ENCODE peak calls at places on chromosomes 12 and 14, in five cellular contexts. G is BJ, W is fibroblast of pulmonary artery, Y is tibial nerve, T is choroid plexus epithelial cell. K is an unnamed sample.

GRCh38 chr12:49092816-49093406 is 1.7 kb downstream of the DHH start:
- DNase-seq in G (no peak), W (no peak), Y (no peak), T (no peak), K (no peak)

GRCh38 chr12:118061876-118062791 is 1.2 kb upstream of the WSB2 start:
- DNase-seq in G (no peak), W (peak; percentile 54), Y (peak; percentile 32), T (peak; percentile 48), K (no peak)

GRCh38 chr14:56918849-56919574 is 108.7 kb upstream of the OTX2 start:
- DNase-seq in G (no peak), W (no peak), Y (no peak), T (no peak), K (no peak)

GRCh38 chr12:112116232-112117060 is 7.9 kb upstream of the NAA25 start:
- DNase-seq in G (no peak), W (peak; percentile 88), Y (peak; percentile 56), T (peak; percentile 90), K (no peak)

GRCh38 chr12:75833268-75833667 is 198.3 kb downstream of the PHLDA1 start:
- DNase-seq in G (no peak), W (no peak), Y (no peak), T (no peak), K (no peak)

GRCh38 chr12:130525384-130526172 is 187.9 kb downstream of the PIWIL1 start:
- DNase-seq in G (no peak), W (no peak), Y (no peak), T (no peak), K (no peak)

GRCh38 chr12:22459872-22460490 is 84.4 kb downstream of the C2CD5 start:
- DNase-seq in G (no peak), W (peak; percentile 67), Y (peak; percentile 26), T (peak; percentile 78), K (no peak)

GRCh38 chr12:48997719-48998496 is 1.3 kb downstream of the DDN start:
- DNase-seq in G (no peak), W (no peak), Y (no peak), T (no peak), K (no peak)

GRCh38 chr12:9718968-9719367 is 13.9 kb downstream of the CLECL1 start:
- DNase-seq in G (no peak), W (no peak), Y (no peak), T (no peak), K (no peak)

GRCh38 chr12:24853588-24853987 is 95.3 kb downstream of the BCAT1 start:
- DNase-seq in G (no peak), W (peak; percentile 59), Y (no peak), T (peak; percentile 62), K (no peak)

GRCh38 chr12:64256166-64256800 is 34.2 kb upstream of the KICS2 start:
- DNase-seq in G (no peak), W (peak; percentile 80), Y (peak; percentile 68), T (peak; percentile 83), K (no peak)

GRCh38 chr12:46266869-46267617 is 1.8 kb downstream of the SLC38A1 start:
- DNase-seq in G (no peak), W (peak; percentile 73), Y (peak; percentile 14), T (peak; percentile 70), K (no peak)

GRCh38 chr12:94187351-94187750 is 39.0 kb downstream of the PLXNC1 start:
- DNase-seq in G (no peak), W (no peak), Y (no peak), T (no peak), K (no peak)

GRCh38 chr12:96448287-96448686 is 41.1 kb upstream of the CFAP54 start:
- DNase-seq in G (no peak), W (peak; percentile 77), Y (no peak), T (peak; percentile 64), K (no peak)

GRCh38 chr14:88248606-88249005 is 74.5 kb downstream of the KCNK10 start:
- DNase-seq in G (no peak), W (peak; percentile 79), Y (no peak), T (peak; percentile 14), K (no peak)

GRCh38 chr12:99529966-99530365 is 117.6 kb upstream of the GARIN6 start:
- DNase-seq in G (peak; percentile 12), W (no peak), Y (no peak), T (no peak), K (peak; percentile 43)

GRCh38 chr12:34389378-34390170 is 367.3 kb downstream of the ALG10 start:
- DNase-seq in G (no peak), W (no peak), Y (no peak), T (no peak), K (no peak)

GRCh38 chr14:31978423-31978822 is 98.7 kb upstream of the ARHGAP5 start:
- DNase-seq in G (no peak), W (no peak), Y (no peak), T (no peak), K (no peak)

GRCh38 chr14:75736845-75737485 is 75.9 kb downstream of the TTLL5 start:
- DNase-seq in G (no peak), W (no peak), Y (no peak), T (peak; percentile 55), K (no peak)

GRCh38 chr14:74608959-74609611 is 3.0 kb downstream of the LTBP2 start:
- DNase-seq in G (no peak), W (peak; percentile 95), Y (peak; percentile 99), T (peak; percentile 95), K (no peak)

GRCh38 chr12:106345739-106346138 is 11.8 kb upstream of the POLR3B start:
- DNase-seq in G (no peak), W (peak; percentile 72), Y (peak; percentile 14), T (peak; percentile 81), K (no peak)

GRCh38 chr14:72792051-72792788 is 101.7 kb downstream of the DPF3 start:
- DNase-seq in G (no peak), W (no peak), Y (no peak), T (peak; percentile 19), K (no peak)

GRCh38 chr14:32407170-32407569 is 78.1 kb downstream of the AKAP6 start:
- DNase-seq in G (no peak), W (peak; percentile 24), Y (no peak), T (peak; percentile 61), K (no peak)

GRCh38 chr14:28676481-28676880 is 90.1 kb upstream of the FOXG1 start:
- DNase-seq in G (no peak), W (peak; percentile 37), Y (no peak), T (peak; percentile 37), K (peak; percentile 31)

GRCh38 chr12:120720234-120720968 is 5.2 kb upstream of the ACADS start:
- DNase-seq in G (no peak), W (peak; percentile 83), Y (no peak), T (peak; percentile 85), K (no peak)

GRCh38 chr12:22046968-22047390 is 961 bp downstream of the CMAS start:
- DNase-seq in G (no peak), W (peak; percentile 25), Y (no peak), T (peak; percentile 45), K (no peak)

GRCh38 chr12:75460194-75460593 is 20.4 kb upstream of the GLIPR1 start:
- DNase-seq in G (no peak), W (no peak), Y (no peak), T (no peak), K (no peak)

GRCh38 chr14:79740043-79740442 is 471.3 kb downstream of the DIO2 start:
- DNase-seq in G (no peak), W (no peak), Y (no peak), T (no peak), K (no peak)

DNA sequence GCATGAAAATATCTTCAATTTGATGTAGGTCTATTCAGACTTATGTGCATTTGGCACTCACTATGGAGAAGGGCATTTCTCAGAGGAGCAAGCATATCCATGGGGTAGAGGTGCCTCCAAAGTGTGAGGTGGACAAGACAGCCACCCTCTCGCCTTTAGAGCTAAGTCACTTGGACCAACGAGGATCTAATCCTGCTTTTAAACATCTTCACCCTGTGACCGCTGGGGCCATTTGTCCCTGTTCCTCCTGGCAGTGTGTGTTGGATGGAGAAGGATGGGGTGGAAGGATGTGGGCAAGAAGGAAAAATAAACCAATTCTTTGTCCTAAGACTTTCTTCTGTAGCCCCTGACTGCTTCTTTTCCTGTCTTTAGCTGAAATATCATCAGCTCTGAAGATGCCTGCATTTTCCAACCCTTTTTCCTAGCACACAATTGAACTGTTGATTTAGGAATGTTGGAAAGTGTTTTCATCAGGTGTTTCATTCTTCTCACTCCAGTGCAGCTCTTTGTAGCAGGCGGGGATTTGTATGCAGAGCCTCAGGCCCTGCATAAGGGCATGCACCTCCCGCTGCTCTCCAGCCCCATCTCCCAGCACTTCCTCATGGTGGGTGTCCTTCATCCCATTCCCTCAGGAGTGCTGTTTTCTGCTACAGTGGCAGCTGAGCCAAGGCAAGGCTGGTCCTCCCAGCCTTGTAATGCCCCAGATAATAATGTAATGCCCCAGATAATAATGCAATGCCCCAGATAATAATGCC is 5.3 kb downstream of the FGF6 start:
- DNase-seq in G (no peak), W (no peak), Y (no peak), T (no peak), K (no peak)
- H3K4me3 ChIP-seq in G (no peak overlapping the region), W (no peak overlapping the region), Y (no peak overlapping the region), T (no peak overlapping the region), K (no peak overlapping the region)

GRCh38 chr14:59009967-59010366 is 178.5 kb upstream of the DAAM1 start:
- DNase-seq in G (no peak), W (no peak), Y (no peak), T (no peak), K (no peak)

GRCh38 chr14:59004012-59004411 is 184.5 kb upstream of the DAAM1 start:
- DNase-seq in G (no peak), W (peak; percentile 32), Y (no peak), T (peak; percentile 54), K (no peak)
- TF ChIP-seq CTCF in G (peak; percentile 30), W (peak; percentile 35), Y (no peak), T (peak; percentile 62), K (peak; percentile 31)

GRCh38 chr12:32588604-32589003 is 90.5 kb upstream of the DNM1L start:
- DNase-seq in G (no peak), W (no peak), Y (no peak), T (no peak), K (no peak)

GRCh38 chr12:32586390-32586789 is 92.7 kb upstream of the DNM1L start:
- DNase-seq in G (no peak), W (peak; percentile 39), Y (no peak), T (peak; percentile 62), K (no peak)

GRCh38 chr12:32585680-32586079 is 93.4 kb upstream of the DNM1L start:
- DNase-seq in G (no peak), W (no peak), Y (no peak), T (no peak), K (no peak)

GRCh38 chr12:32587536-32588346 is 91.4 kb upstream of the DNM1L start:
- DNase-seq in G (no peak), W (peak; percentile 16), Y (no peak), T (no peak), K (no peak)

GRCh38 chr12:32589165-32589891 is 89.8 kb upstream of the DNM1L start:
- DNase-seq in G (no peak), W (no peak), Y (no peak), T (no peak), K (no peak)
- H3K4me3 ChIP-seq in G (no peak overlapping the region), W (no peak overlapping the region), Y (no peak overlapping the region), T (no peak overlapping the region), K (no peak overlapping the region)

GRCh38 chr12:123519151-123520001 is 14.1 kb downstream of the RILPL1 start:
- DNase-seq in G (peak; percentile 52), W (peak; percentile 30), Y (no peak), T (peak; percentile 91), K (peak; percentile 80)

GRCh38 chr12:123513805-123514204 is 19.7 kb downstream of the RILPL1 start:
- DNase-seq in G (no peak), W (no peak), Y (no peak), T (no peak), K (no peak)

GRCh38 chr12:123520567-123521474 is 12.7 kb downstream of the RILPL1 start:
- DNase-seq in G (no peak), W (no peak), Y (no peak), T (no peak), K (no peak)

GRCh38 chr12:123512838-123513665 is 20.5 kb downstream of the RILPL1 start:
- DNase-seq in G (no peak), W (no peak), Y (no peak), T (no peak), K (no peak)

GRCh38 chr12:123516221-123516780 is 17.2 kb downstream of the RILPL1 start:
- DNase-seq in G (no peak), W (no peak), Y (no peak), T (peak; percentile 66), K (no peak)
- TF ChIP-seq CTCF in G (no peak), W (no peak), Y (no peak), T (peak; percentile 64), K (no peak)

K was measured in epithelial cell of proximal tubule.